ENCODE peak calls at places on chromosomes 11 and 22, in seven cellular contexts. M, S, E, B, C, X and Y are unnamed samples.
A peak's percentile ranks its signal among the peaks of the same experiment; 100 is the strongest.

GRCh38 chr11:299951-300735 is 817 bp upstream of the IFITM5 start:
- DNase-seq in M (no peak), S (no peak), E (no peak), B (no peak), C (no peak), X (no peak), Y (peak; percentile 90)

GRCh38 chr11:65204646-65205601 is 23.2 kb downstream of the CAPN1 start:
- DNase-seq in M (no peak), S (peak; percentile 37), E (peak; percentile 42), B (peak; percentile 43), C (peak; percentile 29), X (peak; percentile 80), Y (peak; percentile 93)

GRCh38 chr11:48083427-48083826 is 103.1 kb downstream of the PTPRJ start:
- DNase-seq in M (no peak), S (peak; percentile 46), E (peak; percentile 17), B (no peak), C (no peak), X (peak; percentile 39), Y (peak; percentile 66)

GRCh38 chr11:29272019-29272654 is 744.7 kb downstream of the KCNA4 start:
- DNase-seq in M (no peak), S (peak; percentile 81), E (peak; percentile 71), B (no peak), C (no peak), X (peak; percentile 41), Y (no peak)

GRCh38 chr22:38796262-38796957 is 2.5 kb upstream of the DNAL4 start:
- DNase-seq in M (no peak), S (peak; percentile 56), E (peak; percentile 64), B (no peak), C (no peak), X (no peak), Y (no peak)

GRCh38 chr22:19058713-19059451 is 63.3 kb downstream of the DGCR2 start:
- DNase-seq in M (no peak), S (no peak), E (no peak), B (no peak), C (no peak), X (no peak), Y (peak; percentile 52)

GRCh38 chr11:66289548-66290331 is 797 bp upstream of the YIF1A start:
- DNase-seq in M (peak; percentile 72), S (peak; percentile 16), E (no peak), B (peak; percentile 79), C (peak; percentile 64), X (peak; percentile 74), Y (peak; percentile 100)

GRCh38 chr11:35390737-35391682 is 28.3 kb downstream of the SLC1A2 start:
- DNase-seq in M (no peak), S (peak; percentile 88), E (peak; percentile 77), B (no peak), C (no peak), X (no peak), Y (no peak)

GRCh38 chr11:66360406-66361073 is 11.0 kb downstream of the SLC29A2 start:
- DNase-seq in M (no peak), S (no peak), E (no peak), B (no peak), C (no peak), X (no peak), Y (peak; percentile 43)

GRCh38 chr11:7485136-7485853 is at the start of gene OLFML1:
- DNase-seq in M (no peak), S (no peak), E (no peak), B (no peak), C (no peak), X (peak; percentile 50), Y (no peak)

GRCh38 chr11:112219476-112220232 is 6.6 kb upstream of the PTS start:
- DNase-seq in M (peak; percentile 52), S (peak; percentile 87), E (peak; percentile 90), B (peak; percentile 40), C (peak; percentile 12), X (peak; percentile 71), Y (no peak)

GRCh38 chr11:123561046-123561781 is 93.2 kb downstream of the SCN3B start:
- DNase-seq in M (no peak), S (peak; percentile 51), E (peak; percentile 78), B (peak; percentile 84), C (no peak), X (peak; percentile 65), Y (peak; percentile 73)

GRCh38 chr11:95147364-95147905 is 57.8 kb downstream of the ENDOD1 start:
- DNase-seq in M (peak; percentile 69), S (peak; percentile 86), E (peak; percentile 96), B (no peak), C (no peak), X (peak; percentile 82), Y (peak; percentile 90)

GRCh38 chr11:78414321-78415051 is 3.1 kb downstream of the GAB2 start:
- DNase-seq in M (no peak), S (peak; percentile 49), E (peak; percentile 44), B (peak; percentile 34), C (no peak), X (peak; percentile 31), Y (peak; percentile 51)

GRCh38 chr11:59756496-59756840 is 1.3 kb downstream of the STX3 start:
- DNase-seq in M (no peak), S (peak; percentile 53), E (peak; percentile 8), B (no peak), C (no peak), X (no peak), Y (peak; percentile 83)

GRCh38 chr11:125773516-125773915 is 5.1 kb downstream of the PATE2 start:
- DNase-seq in M (no peak), S (peak; percentile 53), E (peak; percentile 52), B (no peak), C (no peak), X (no peak), Y (no peak)

GRCh38 chr11:67486481-67487195 is 3.8 kb downstream of the AIP start:
- DNase-seq in M (no peak), S (no peak), E (no peak), B (no peak), C (no peak), X (no peak), Y (peak; percentile 71)

GRCh38 chr22:47495102-47495501 is 732.7 kb downstream of the TBC1D22A start:
- DNase-seq in M (no peak), S (no peak), E (no peak), B (no peak), C (no peak), X (no peak), Y (no peak)